ENCODE peak calls at places on chromosomes 16 and 17, in eight cellular contexts. K, M, A, U, F, C, L and O are unnamed samples.

GRCh38 chr17:61410100-61410551 is 10.5 kb downstream of the TBX2 start:
- DNase-seq in K (no peak), M (no peak), A (no peak), U (no peak), F (no peak), C (no peak), L (no peak), O (no peak)

GRCh38 chr17:17419621-17420020 is 57.2 kb upstream of the MED9 start:
- DNase-seq in K (no peak), M (no peak), A (no peak), U (no peak), F (no peak), C (no peak), L (no peak), O (no peak)

GRCh38 chr16:76207270-76207669 is 69.9 kb upstream of the CNTNAP4 start:
- DNase-seq in K (no peak), M (no peak), A (no peak), U (no peak), F (no peak), C (no peak), L (no peak), O (peak)

GRCh38 chr17:28744104-28744801 is 442 bp downstream of the TRAF4 start:
- DNase-seq in K (peak), M (peak), A (peak), U (peak), F (peak), C (peak), L (peak), O (peak)

GRCh38 chr16:22924492-22924891 is 110.5 kb downstream of the HS3ST2 start:
- DNase-seq in K (no peak), M (no peak), A (no peak), U (no peak), F (no peak), C (no peak), L (no peak), O (peak)

GRCh38 chr17:81429813-81430510 is 34.7 kb downstream of the BAHCC1 start:
- DNase-seq in K (no peak), M (no peak), A (no peak), U (no peak), F (peak), C (peak), L (no peak), O (no peak)

GRCh38 chr17:7184091-7184488 is 4.9 kb upstream of the ASGR1 start:
- DNase-seq in K (peak), M (no peak), A (no peak), U (no peak), F (no peak), C (no peak), L (no peak), O (no peak)

GRCh38 chr16:16048904-16049582 is 99.6 kb downstream of the ABCC1 start:
- DNase-seq in K (no peak), M (no peak), A (no peak), U (no peak), F (no peak), C (no peak), L (peak), O (no peak)

GRCh38 chr17:36851230-36851629 is 86.0 kb upstream of the LHX1 start:
- DNase-seq in K (no peak), M (no peak), A (no peak), U (no peak), F (no peak), C (no peak), L (peak), O (peak)

GRCh38 chr16:2250652-2251280 is 621 bp downstream of the ECI1 start:
- DNase-seq in K (peak), M (no peak), A (peak), U (no peak), F (peak), C (no peak), L (no peak), O (peak)

GRCh38 chr17:77076046-77076882 is 64.5 kb upstream of the SEC14L1 start:
- DNase-seq in K (no peak), M (no peak), A (no peak), U (no peak), F (no peak), C (no peak), L (no peak), O (no peak)

GRCh38 chr17:21090889-21091618 is 35.7 kb upstream of the DHRS7B start:
- DNase-seq in K (no peak), M (no peak), A (no peak), U (no peak), F (no peak), C (no peak), L (no peak), O (no peak)
- TF ChIP-seq CTCF in K (no peak), M (no peak), A (no peak), U (no peak), F (no peak), C (no peak), L (no peak), O (no peak)

GRCh38 chr16:29310852-29311314 is 95.6 kb downstream of the NPIPB11 start:
- DNase-seq in K (no peak), M (no peak), A (no peak), U (no peak), F (no peak), C (peak), L (no peak), O (no peak)
- TF ChIP-seq CTCF in K (no peak), M (no peak), A (no peak), U (no peak), F (no peak), C (peak), L (no peak), O (peak)

GRCh38 chr17:39863918-39864746 is at the start of gene IKZF3:
- DNase-seq in K (peak), M (peak), A (peak), U (peak), F (peak), C (peak), L (peak), O (peak)
- TF ChIP-seq CTCF in K (no peak), M (no peak), A (peak), U (no peak), F (no peak), C (no peak), L (peak), O (peak)

GRCh38 chr17:58527306-58527705 is 12.9 kb upstream of the MTMR4 start:
- DNase-seq in K (no peak), M (no peak), A (no peak), U (no peak), F (no peak), C (no peak), L (no peak), O (no peak)
- TF ChIP-seq CTCF in K (no peak), M (peak), A (no peak), U (peak), F (peak), C (no peak), L (no peak), O (peak)

GRCh38 chr17:65155622-65156021 is 18.5 kb downstream of the RGS9 start:
- DNase-seq in K (no peak), M (no peak), A (no peak), U (no peak), F (no peak), C (no peak), L (no peak), O (no peak)

GRCh38 chr17:65154770-65155589 is 17.8 kb downstream of the RGS9 start:
- DNase-seq in K (no peak), M (no peak), A (no peak), U (no peak), F (no peak), C (no peak), L (peak), O (peak)

GRCh38 chr17:65158081-65158480 is 20.9 kb downstream of the RGS9 start:
- DNase-seq in K (no peak), M (no peak), A (no peak), U (no peak), F (no peak), C (no peak), L (no peak), O (no peak)

GRCh38 chr17:65156835-65157565 is 19.8 kb downstream of the RGS9 start:
- DNase-seq in K (peak), M (no peak), A (no peak), U (no peak), F (no peak), C (no peak), L (no peak), O (no peak)

GRCh38 chr17:65156185-65156834 is 19.1 kb downstream of the RGS9 start:
- DNase-seq in K (peak), M (no peak), A (no peak), U (no peak), F (no peak), C (no peak), L (no peak), O (no peak)
- TF ChIP-seq CTCF in K (no peak), M (no peak), A (no peak), U (no peak), F (no peak), C (no peak), L (no peak), O (no peak)

GRCh38 chr17:56659622-56660021 is 66.1 kb downstream of the NOG start:
- DNase-seq in K (no peak), M (no peak), A (no peak), U (no peak), F (no peak), C (no peak), L (no peak), O (no peak)

GRCh38 chr17:56653877-56654276 is 60.4 kb downstream of the NOG start:
- DNase-seq in K (no peak), M (no peak), A (peak), U (peak), F (peak), C (no peak), L (peak), O (peak)

GRCh38 chr17:56652608-56653007 is 59.1 kb downstream of the NOG start:
- DNase-seq in K (no peak), M (no peak), A (no peak), U (no peak), F (no peak), C (no peak), L (no peak), O (no peak)

GRCh38 chr17:56658648-56659047 is 65.1 kb downstream of the NOG start:
- DNase-seq in K (no peak), M (no peak), A (no peak), U (no peak), F (no peak), C (no peak), L (no peak), O (no peak)

DNA sequence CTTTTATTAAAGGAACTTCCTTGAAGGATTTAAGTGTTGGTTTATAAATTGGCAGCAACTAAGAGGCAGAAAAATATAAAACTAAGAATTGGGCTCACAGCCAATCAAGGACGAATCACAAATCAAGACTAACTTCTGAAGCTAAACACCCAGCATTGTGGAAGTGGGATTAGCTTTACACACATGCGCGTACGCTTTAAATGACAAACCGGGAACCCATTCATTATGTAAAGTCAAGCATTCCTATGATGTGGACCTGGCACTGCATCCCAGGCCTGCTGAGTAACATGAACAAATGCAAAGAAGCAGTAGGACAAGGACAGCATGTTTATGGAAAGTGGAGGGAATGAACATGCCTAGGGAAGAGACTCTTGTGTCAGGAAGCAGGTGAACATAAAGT is 63.5 kb downstream of the NOG start:
- DNase-seq in K (no peak), M (no peak), A (no peak), U (no peak), F (no peak), C (no peak), L (no peak), O (no peak)
- TF ChIP-seq CTCF in K (no peak), M (no peak), A (no peak), U (no peak), F (no peak), C (no peak), L (no peak), O (no peak)

DNA sequence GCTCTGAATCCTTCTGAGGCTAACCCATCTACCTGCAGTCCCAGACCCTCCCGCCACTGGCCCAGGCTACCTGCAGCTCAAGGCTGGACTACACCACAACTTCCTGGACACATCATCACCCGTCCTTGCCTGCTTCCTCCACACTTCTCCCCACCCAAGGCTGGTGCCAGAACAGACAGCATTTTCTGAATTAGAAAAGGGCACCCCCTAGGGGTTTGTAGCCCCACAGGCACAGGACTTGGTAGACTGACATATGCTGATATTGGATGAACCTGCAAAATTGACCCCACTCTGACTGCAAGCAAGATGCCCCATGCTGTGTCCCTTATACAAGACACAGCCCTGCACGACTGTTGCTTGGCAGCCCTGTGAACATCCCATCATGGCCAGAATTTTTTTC is 271.5 kb upstream of the C16orf82 start:
- DNase-seq in K (no peak), M (no peak), A (no peak), U (peak), F (no peak), C (no peak), L (no peak), O (no peak)
- TF ChIP-seq CTCF in K (no peak), M (peak), A (no peak), U (no peak), F (no peak), C (no peak), L (no peak), O (no peak)

GRCh38 chr17:67245073-67245693 is at the start of gene HELZ:
- DNase-seq in K (peak), M (peak), A (peak), U (peak), F (peak), C (peak), L (peak), O (peak)

GRCh38 chr17:67244621-67245072 is 349 bp downstream of the HELZ start:
- DNase-seq in K (peak), M (no peak), A (no peak), U (no peak), F (no peak), C (peak), L (no peak), O (no peak)

GRCh38 chr17:67246648-67247415 is 1.8 kb upstream of the HELZ start:
- DNase-seq in K (peak), M (peak), A (peak), U (peak), F (no peak), C (no peak), L (peak), O (peak)

GRCh38 chr17:67246398-67246647 is 1.3 kb upstream of the HELZ start:
- DNase-seq in K (no peak), M (no peak), A (no peak), U (no peak), F (no peak), C (no peak), L (no peak), O (no peak)

DNA sequence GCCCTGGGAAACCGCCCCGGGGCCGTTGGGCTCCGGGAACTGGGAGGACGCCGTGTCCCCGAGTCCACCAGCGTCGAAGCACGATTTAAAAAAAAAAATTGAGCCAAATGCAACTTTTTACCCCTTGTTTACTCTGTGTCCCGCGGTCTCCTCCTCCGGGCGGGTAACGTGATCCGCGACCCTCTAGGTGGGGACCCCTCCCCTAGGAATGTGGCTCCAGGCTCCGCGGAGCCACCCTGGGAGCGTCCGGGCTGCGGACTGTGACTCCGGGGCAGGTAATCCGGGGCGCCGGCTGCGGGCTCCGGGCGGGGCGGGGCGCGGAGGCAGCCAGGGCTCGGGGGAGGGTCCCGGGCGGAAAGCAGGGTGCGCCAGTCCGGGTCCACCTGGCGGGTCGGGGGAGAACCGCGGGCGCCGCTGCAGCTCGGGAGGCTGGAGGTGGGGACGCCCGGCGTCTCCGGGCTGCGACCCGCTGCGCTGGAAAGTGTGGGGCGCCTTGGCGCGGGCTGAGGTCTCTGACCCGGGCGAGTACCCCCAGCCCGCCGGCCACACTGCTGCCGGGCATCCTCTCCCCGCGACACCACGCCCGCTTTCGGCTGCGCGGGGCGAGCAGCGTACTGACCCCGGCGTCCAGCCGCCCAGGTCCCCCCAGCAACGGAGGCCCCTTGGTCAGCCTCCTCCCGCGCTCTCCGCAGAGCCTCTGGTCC is 850 bp upstream of the HELZ start:
- DNase-seq in K (peak), M (peak), A (peak), U (peak), F (no peak), C (no peak), L (peak), O (no peak)
- TF ChIP-seq CTCF in K (no peak), M (peak), A (no peak), U (no peak), F (no peak), C (no peak), L (no peak), O (no peak)

GRCh38 chr16:31507617-31507928 is 618 bp downstream of the RUSF1 start:
- DNase-seq in K (no peak), M (no peak), A (no peak), U (no peak), F (no peak), C (no peak), L (peak), O (no peak)
- TF ChIP-seq CTCF in K (no peak), M (no peak), A (no peak), U (no peak), F (no peak), C (no peak), L (no peak), O (no peak)